ENCODE peak calls at places on chromosomes 7 and 10, in four cellular contexts. V is IMR-90, Y is HepG2, F is K562. N is an unnamed sample.

GRCh38 chr7:100111914-100112313 is 7.2 kb downstream of the TAF6 start:
- DNase-seq in V (no peak), Y (no peak), F (no peak), N (no peak)

GRCh38 chr7:127391591-127392181 is 822 bp downstream of the ZNF800 start:
- DNase-seq in V (peak), Y (no peak), F (no peak), N (peak)

GRCh38 chr7:3065724-3066143 is 22.1 kb upstream of the CARD11 start:
- DNase-seq in V (peak), Y (peak), F (peak), N (peak)

GRCh38 chr7:1431644-1432380 is 27.5 kb downstream of the MICALL2 start:
- DNase-seq in V (no peak), Y (no peak), F (no peak), N (no peak)

GRCh38 chr7:134792968-134793367 is 13.5 kb downstream of the CALD1 start:
- DNase-seq in V (peak), Y (no peak), F (no peak), N (no peak)

GRCh38 chr10:112614072-112614471 is 167.1 kb downstream of the VTI1A start:
- DNase-seq in V (no peak), Y (no peak), F (no peak), N (no peak)

GRCh38 chr7:139886206-139886605 is 57.1 kb downstream of the TBXAS1 start:
- DNase-seq in V (no peak), Y (no peak), F (no peak), N (no peak)

GRCh38 chr10:89516149-89516832 is 19.1 kb downstream of the SLC16A12 start:
- DNase-seq in V (peak), Y (no peak), F (no peak), N (no peak)

GRCh38 chr7:47361229-47361628 is 220.7 kb downstream of the TNS3 start:
- DNase-seq in V (no peak), Y (no peak), F (no peak), N (no peak)

GRCh38 chr10:71911296-71911954 is 52.8 kb upstream of the CHST3 start:
- DNase-seq in V (peak), Y (no peak), F (no peak), N (no peak)

GRCh38 chr7:47153571-47153970 is 428.3 kb downstream of the TNS3 start:
- DNase-seq in V (no peak), Y (peak), F (no peak), N (no peak)

GRCh38 chr10:72228318-72228751 is 12.3 kb upstream of the ASCC1 start:
- DNase-seq in V (no peak), Y (no peak), F (no peak), N (no peak)

GRCh38 chr10:13528875-13529713 is at the start of gene BEND7:
- DNase-seq in V (peak), Y (no peak), F (peak), N (peak)

GRCh38 chr10:71395621-71396020 is 1.1 kb upstream of the CDH23 start:
- DNase-seq in V (no peak), Y (no peak), F (peak), N (peak)

GRCh38 chr7:151702961-151703360 is 174.0 kb downstream of the PRKAG2 start:
- DNase-seq in V (no peak), Y (no peak), F (no peak), N (no peak)

GRCh38 chr10:133292919-133293809 is 15.5 kb downstream of the TUBGCP2 start:
- DNase-seq in V (peak), Y (no peak), F (no peak), N (no peak)

GRCh38 chr7:105015631-105015965 is 1.6 kb downstream of the KMT2E start:
- DNase-seq in V (peak), Y (no peak), F (peak), N (no peak)

GRCh38 chr7:122460936-122461335 is 156.4 kb upstream of the FEZF1 start:
- DNase-seq in V (no peak), Y (no peak), F (no peak), N (no peak)

GRCh38 chr10:11058965-11059364 is 41.3 kb downstream of the CELF2 start:
- DNase-seq in V (peak), Y (no peak), F (no peak), N (no peak)

GRCh38 chr7:75689246-75690099 is 49.3 kb downstream of the HIP1 start:
- DNase-seq in V (no peak), Y (no peak), F (no peak), N (no peak)

GRCh38 chr10:33337335-33337854 is 2.9 kb upstream of the NRP1 start:
- DNase-seq in V (peak), Y (no peak), F (no peak), N (peak)

GRCh38 chr7:158416283-158416933 is 171.2 kb downstream of the PTPRN2 start:
- DNase-seq in V (no peak), Y (no peak), F (no peak), N (no peak)

GRCh38 chr7:4195650-4196049 is 486.4 kb upstream of the FOXK1 start:
- DNase-seq in V (no peak), Y (no peak), F (no peak), N (no peak)

GRCh38 chr10:14736600-14737081 is 38.1 kb downstream of the FAM107B start:
- DNase-seq in V (peak), Y (no peak), F (no peak), N (no peak)

GRCh38 chr10:1404953-1405260 is 332.4 kb downstream of the ADARB2 start:
- DNase-seq in V (no peak), Y (no peak), F (no peak), N (no peak)

GRCh38 chr10:77698267-77698932 is 60.8 kb upstream of the KCNMA1 start:
- DNase-seq in V (no peak), Y (no peak), F (no peak), N (no peak)

GRCh38 chr7:6172331-6173295 is 99.8 kb downstream of the CYTH3 start:
- DNase-seq in V (peak), Y (no peak), F (no peak), N (no peak)

GRCh38 chr7:23544913-23545354 is 13.2 kb upstream of the TRA2A start:
- DNase-seq in V (peak), Y (peak), F (no peak), N (no peak)

GRCh38 chr7:142066536-142066935 is 45.0 kb upstream of the MGAM2 start:
- DNase-seq in V (no peak), Y (no peak), F (no peak), N (no peak)
- TF ChIP-seq USF2 in V (no peak), Y (no peak), F (no peak), N (no peak)

DNA sequence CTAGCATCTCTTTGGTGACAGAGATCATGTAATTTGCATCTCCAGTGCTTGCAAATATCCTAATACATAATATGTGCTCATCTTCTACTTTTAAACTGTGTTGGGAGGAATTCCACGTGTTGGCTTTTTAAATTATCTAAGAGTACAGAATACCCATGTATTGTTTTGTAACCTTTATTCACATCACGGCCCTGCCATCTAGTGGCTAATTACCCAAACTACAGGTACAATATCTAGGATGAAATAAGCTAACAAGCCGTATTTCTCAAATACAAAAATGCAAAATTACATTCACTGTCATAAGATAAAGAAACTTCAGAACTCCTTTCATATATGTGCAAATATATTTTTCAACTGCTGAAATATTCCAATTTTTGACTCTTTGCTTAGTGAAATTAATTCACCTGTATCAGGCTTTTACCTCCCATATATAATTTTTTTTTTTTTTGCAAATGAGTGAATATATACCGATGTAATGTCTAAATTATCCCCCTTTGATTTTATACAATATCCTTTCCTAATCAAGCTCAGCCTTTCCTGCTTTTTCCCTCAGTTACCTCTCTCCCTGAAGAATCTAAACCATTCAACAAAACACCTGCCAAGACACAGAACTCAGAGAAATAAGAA is 30.3 kb upstream of the LSM8 start:
- DNase-seq in V (peak), Y (peak), F (peak), N (no peak)
- TF ChIP-seq MAZ in V (no peak), Y (no peak), F (no peak), N (no peak)

GRCh38 chr7:116273283-116273917 is 63.1 kb downstream of the TES start:
- DNase-seq in V (no peak), Y (no peak), F (no peak), N (peak)

GRCh38 chr7:116271161-116271979 is 61.0 kb downstream of the TES start:
- DNase-seq in V (peak), Y (no peak), F (no peak), N (peak)

GRCh38 chr7:116269466-116269865 is 59.1 kb downstream of the TES start:
- DNase-seq in V (peak), Y (no peak), F (no peak), N (no peak)

GRCh38 chr7:116273918-116274301 is 63.6 kb downstream of the TES start:
- DNase-seq in V (no peak), Y (no peak), F (no peak), N (peak)

DNA sequence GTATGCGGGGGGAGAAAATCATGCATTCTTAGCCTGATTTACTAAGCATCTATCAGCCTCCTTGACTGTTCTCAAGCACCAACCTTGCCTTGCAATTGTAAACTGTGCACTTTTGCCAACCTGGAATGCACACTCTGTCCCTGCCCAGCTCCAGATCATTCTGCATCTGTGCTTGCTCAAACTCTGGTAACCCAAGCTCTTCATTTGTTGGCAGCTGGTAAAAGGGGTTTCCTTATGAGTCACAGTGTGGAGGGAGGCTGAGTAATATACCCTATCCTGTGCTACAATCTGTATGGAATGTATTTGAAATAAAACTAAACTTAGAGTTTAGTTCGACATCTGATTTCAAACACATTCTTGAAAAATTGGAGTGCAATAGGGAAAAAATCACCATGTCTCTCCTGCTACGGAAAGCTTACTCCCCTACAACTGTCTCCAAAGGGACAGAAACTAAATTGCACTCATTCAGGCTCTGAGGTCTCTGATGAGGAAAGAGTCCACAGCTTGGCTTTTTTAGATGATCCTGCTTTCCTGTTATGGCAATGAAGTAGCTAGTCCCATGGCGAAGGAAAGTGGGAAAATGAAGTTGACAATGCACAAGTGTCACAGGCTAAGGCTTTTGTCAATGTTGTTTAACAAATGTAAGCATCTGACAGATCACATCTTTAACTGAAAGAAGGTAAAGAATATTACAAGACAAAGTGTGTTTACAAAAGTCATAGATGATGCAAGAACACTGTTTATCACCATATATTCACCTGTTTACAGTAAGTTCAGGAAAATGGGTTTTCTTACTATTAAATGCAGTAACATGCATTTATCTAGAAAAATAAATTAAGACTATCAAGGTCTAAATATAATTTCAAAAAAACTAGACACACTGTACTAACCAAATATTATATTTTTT is 61.9 kb downstream of the TES start:
- DNase-seq in V (peak), Y (no peak), F (no peak), N (peak)
- TF ChIP-seq CEBPB in V (peak), Y (no peak), F (no peak), N (peak)

GRCh38 chr7:92412745-92413144 is 34.5 kb upstream of the GATAD1 start:
- DNase-seq in V (no peak), Y (no peak), F (no peak), N (no peak)

GRCh38 chr7:92422926-92423325 is 24.4 kb upstream of the GATAD1 start:
- DNase-seq in V (no peak), Y (no peak), F (no peak), N (no peak)

GRCh38 chr7:92415225-92415624 is 32.1 kb upstream of the GATAD1 start:
- DNase-seq in V (peak), Y (no peak), F (no peak), N (no peak)

GRCh38 chr7:92421676-92422435 is 25.4 kb upstream of the GATAD1 start:
- DNase-seq in V (peak), Y (no peak), F (peak), N (no peak)

DNA sequence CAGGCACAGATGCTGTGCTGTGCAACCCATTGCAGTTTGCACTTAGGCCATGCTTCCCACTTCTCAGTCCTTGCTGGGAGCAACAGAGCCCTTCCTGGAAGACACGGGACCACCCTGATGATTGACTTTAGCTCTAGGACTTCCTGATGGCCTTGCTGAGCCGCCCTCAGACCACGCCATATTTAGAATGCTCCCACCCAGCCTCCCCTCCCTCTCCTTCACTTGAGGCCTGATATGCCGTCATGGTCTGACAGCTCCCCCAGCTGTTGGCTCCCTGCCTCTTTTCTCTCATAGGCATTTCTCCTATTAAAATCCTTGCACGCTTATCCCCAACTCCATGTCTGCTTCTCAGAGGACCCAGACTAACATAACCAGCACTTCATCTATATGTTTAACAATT is 29.4 kb upstream of the GATAD1 start:
- DNase-seq in V (no peak), Y (no peak), F (no peak), N (no peak)
- TF ChIP-seq USF2 in V (no peak), Y (no peak), F (no peak), N (no peak)

GRCh38 chr10:128046156-128046933 is 79.9 kb downstream of the MKI67 start:
- DNase-seq in V (no peak), Y (no peak), F (no peak), N (no peak)

GRCh38 chr10:128046934-128047251 is 79.3 kb downstream of the MKI67 start:
- DNase-seq in V (no peak), Y (no peak), F (no peak), N (no peak)

GRCh38 chr10:128047337-128047736 is 78.9 kb downstream of the MKI67 start:
- DNase-seq in V (no peak), Y (no peak), F (peak), N (no peak)

GRCh38 chr10:128049226-128050010 is 76.8 kb downstream of the MKI67 start:
- DNase-seq in V (no peak), Y (no peak), F (no peak), N (no peak)

GRCh38 chr10:128047991-128048826 is 78.0 kb downstream of the MKI67 start:
- DNase-seq in V (peak), Y (peak), F (no peak), N (no peak)
- TF ChIP-seq MAZ in V (no peak), Y (no peak), F (no peak), N (no peak)

GRCh38 chr7:124033093-124033806 is 383 bp upstream of the TMEM229A start:
- DNase-seq in V (no peak), Y (no peak), F (peak), N (no peak)
- TF ChIP-seq CEBPB in V (no peak), Y (no peak), F (no peak), N (no peak)

GRCh38 chr10:101925027-101925426 is 81.4 kb upstream of the KCNIP2 start:
- DNase-seq in V (no peak), Y (no peak), F (no peak), N (no peak)
- TF ChIP-seq USF2 in V (no peak), Y (no peak), F (no peak), N (no peak)

GRCh38 chr10:127834221-127834620 is 58.5 kb downstream of the CLRN3 start:
- DNase-seq in V (no peak), Y (no peak), F (no peak), N (no peak)
- TF ChIP-seq MAZ in V (no peak), Y (no peak), F (no peak), N (no peak)

DNA sequence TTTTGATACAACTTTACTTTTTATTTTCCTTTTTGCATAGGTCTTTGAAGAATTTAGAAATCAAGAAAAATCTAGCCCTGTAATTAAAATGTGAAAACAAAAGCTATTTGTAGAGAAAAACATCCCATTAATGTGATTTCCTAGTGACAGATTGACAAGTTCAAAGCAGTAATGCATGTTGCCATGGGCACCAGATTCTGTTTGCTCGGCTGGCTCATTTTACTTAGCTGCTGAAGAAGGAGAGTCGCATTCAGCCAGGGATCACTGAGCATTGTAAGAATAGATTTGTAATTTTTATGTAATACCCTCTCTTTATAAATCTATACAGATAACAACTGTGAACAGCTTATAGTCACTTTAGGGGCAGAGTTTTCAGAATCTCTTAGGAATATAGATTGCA is 28.5 kb downstream of the DNAJB9 start:
- DNase-seq in V (no peak), Y (no peak), F (no peak), N (no peak)
- TF ChIP-seq CEBPB in V (no peak), Y (no peak), F (no peak), N (no peak)

N was measured in A549.